ENCODE peak calls at places on chromosomes 1 and 21, in four cellular contexts. R is NCI-H2029, L is D341Med, F is heart left ventricle. E is an unnamed sample.

GRCh38 chr21:45982758-45983731 is 1.5 kb downstream of the COL6A1 start:
- DNase-seq in R (no peak), L (no peak), F (peak), E (no peak)

GRCh38 chr1:202150187-202150586 is 5.7 kb upstream of the ARL8A start:
- DNase-seq in R (no peak), L (no peak), F (no peak), E (no peak)

GRCh38 chr1:237562247-237562823 is 328.4 kb downstream of the ZP4 start:
- DNase-seq in R (peak), L (peak), F (no peak), E (peak)

GRCh38 chr1:107000907-107001306 is 55.6 kb upstream of the PRMT6 start:
- DNase-seq in R (no peak), L (no peak), F (no peak), E (no peak)

GRCh38 chr1:48869116-48869893 is 92.6 kb upstream of the BEND5 start:
- DNase-seq in R (no peak), L (no peak), F (no peak), E (peak)

GRCh38 chr1:54256756-54257155 is 56.8 kb downstream of the MRPL37 start:
- DNase-seq in R (no peak), L (no peak), F (peak), E (peak)

GRCh38 chr1:179586107-179586823 is 5.4 kb upstream of the TDRD5 start:
- DNase-seq in R (no peak), L (no peak), F (peak), E (peak)

GRCh38 chr1:214332950-214333798 is 52.2 kb downstream of the SMYD2 start:
- DNase-seq in R (no peak), L (peak), F (peak), E (peak)

GRCh38 chr1:208510192-208510952 is 266.2 kb upstream of the PLXNA2 start:
- DNase-seq in R (no peak), L (no peak), F (no peak), E (no peak)

GRCh38 chr1:230589951-230590350 is 52.3 kb upstream of the COG2 start:
- DNase-seq in R (no peak), L (no peak), F (no peak), E (no peak)

GRCh38 chr1:224238212-224238611 is 55.2 kb downstream of the DEGS1 start:
- DNase-seq in R (no peak), L (no peak), F (no peak), E (no peak)

GRCh38 chr1:235858784-235859183 is 7.9 kb downstream of the LYST start:
- DNase-seq in R (no peak), L (no peak), F (no peak), E (no peak)

GRCh38 chr21:42741056-42741455 is 87.6 kb downstream of the PDE9A start:
- DNase-seq in R (no peak), L (no peak), F (no peak), E (no peak)

GRCh38 chr1:55965981-55966461 is 613.3 kb downstream of the PLPP3 start:
- DNase-seq in R (no peak), L (no peak), F (no peak), E (no peak)

GRCh38 chr21:19969156-19969555 is 1029.1 kb upstream of the NCAM2 start:
- DNase-seq in R (no peak), L (no peak), F (no peak), E (no peak)